ENCODE peak calls at places on chromosomes 4 and X, in five cellular contexts. K is stimulated activated CD8-positive, alpha-beta memory T cell treated with anti-CD3 and anti-CD28 coated beads, Interleukin-4, amount 100 ng/mL, for 4 hours; R is EH; L is WTC11; Z is Right ventricle myocardium inferior. M is an unnamed sample.

GRCh38 chr4:80053140-80053910 is 19.7 kb downstream of the ANTXR2 start:
- DNase-seq in K (no peak), L (no peak), Z (no peak), R (no peak), M (no peak)

GRCh38 chr4:94669672-94670664 is 87.8 kb upstream of the BMPR1B start:
- DNase-seq in Z (no peak), K (no peak), R (no peak), L (no peak), M (no peak)

GRCh38 chr4:122827899-122828601 is 1.4 kb downstream of the FGF2 start:
- DNase-seq in L (peak), K (no peak), R (peak), Z (no peak), M (peak)

GRCh38 chr4:2071912-2072867 is 13.1 kb downstream of the NAT8L start:
- DNase-seq in Z (peak), R (no peak), K (no peak), L (peak), M (peak)

GRCh38 chr4:87185471-87185870 is 34.9 kb downstream of the KLHL8 start:
- DNase-seq in Z (no peak), L (no peak), R (no peak), K (no peak), M (peak)

GRCh38 chrX:151988706-151989299 is 14.3 kb upstream of the GABRE start:
- DNase-seq in L (no peak), Z (no peak), R (no peak), K (no peak), M (no peak)

GRCh38 chr4:84324850-84325249 is 174.2 kb downstream of the NKX6-1 start:
- DNase-seq in R (no peak), K (no peak), L (peak), Z (no peak), M (peak)

GRCh38 chr4:126431049-126431448 is 1116.3 kb downstream of the FAT4 start:
- DNase-seq in K (no peak), Z (no peak), L (no peak), R (no peak), M (no peak)

GRCh38 chr4:166172619-166173018 is 299.6 kb downstream of the TLL1 start:
- DNase-seq in L (no peak), R (no peak), Z (no peak), K (no peak), M (no peak)

GRCh38 chrX:108361316-108361715 is 76.9 kb downstream of the COL4A6 start:
- DNase-seq in Z (no peak), R (peak), L (no peak), K (no peak), M (no peak)

GRCh38 chrX:49812177-49812576 is 16.9 kb upstream of the PAGE4 start:
- DNase-seq in K (no peak), R (no peak), Z (no peak), L (no peak), M (no peak)

GRCh38 chr4:89039735-89040338 is 17.1 kb downstream of the FAM13A start:
- DNase-seq in K (no peak), R (peak), L (no peak), Z (no peak), M (no peak)

GRCh38 chr4:145494666-145495065 is 13.0 kb downstream of the SMAD1 start:
- DNase-seq in R (no peak), K (no peak), L (no peak), Z (no peak), M (no peak)

GRCh38 chr4:111775908-111776307 is 369.3 kb upstream of the FAM241A start:
- DNase-seq in Z (no peak), K (no peak), R (peak), L (no peak), M (no peak)

GRCh38 chr4:111836601-111837000 is 308.7 kb upstream of the FAM241A start:
- DNase-seq in Z (no peak), R (no peak), L (no peak), K (no peak), M (no peak)

GRCh38 chrX:13717697-13718483 is 16.5 kb downstream of the TRAPPC2 start:
- DNase-seq in K (no peak), R (peak), Z (no peak), L (no peak), M (no peak)

GRCh38 chr4:85050736-85051135 is 84.2 kb upstream of the WDFY3 start:
- DNase-seq in Z (no peak), R (no peak), L (no peak), K (no peak), M (no peak)

GRCh38 chr4:41155194-41155830 is 59.0 kb downstream of the APBB2 start:
- DNase-seq in Z (no peak), K (no peak), R (peak), L (no peak), M (no peak)

GRCh38 chrX:19389217-19389616 is 45.5 kb downstream of the PDHA1 start:
- DNase-seq in Z (no peak), L (no peak), R (no peak), K (no peak), M (no peak)

GRCh38 chr4:5048721-5049120 is 2.6 kb upstream of the STK32B start:
- DNase-seq in L (no peak), K (no peak), Z (no peak), R (no peak), M (no peak)

GRCh38 chrX:119757979-119758681 is at the start of gene SOWAHD:
- DNase-seq in R (peak), Z (peak), K (no peak), L (peak), M (peak)

GRCh38 chr4:151000747-151001429 is 14.2 kb downstream of the LRBA start:
- DNase-seq in K (no peak), R (no peak), Z (no peak), L (no peak), M (no peak)

GRCh38 chrX:21723097-21723496 is 34.8 kb downstream of the SMPX start:
- DNase-seq in L (no peak), R (peak), K (no peak), Z (no peak), M (no peak)

GRCh38 chr4:1868293-1868692 is 2.9 kb upstream of the NSD2 start:
- DNase-seq in R (no peak), L (no peak), K (no peak), Z (no peak), M (no peak)

GRCh38 chr4:158863296-158863695 is 94.5 kb downstream of the FNIP2 start:
- DNase-seq in Z (no peak), R (no peak), L (no peak), K (no peak), M (no peak)

GRCh38 chr4:25182941-25183340 is 22.7 kb upstream of the SEPSECS start:
- DNase-seq in R (no peak), K (no peak), Z (no peak), L (no peak), M (no peak)

GRCh38 chr4:54971474-54971950 is 153.9 kb downstream of the KDR start:
- DNase-seq in Z (no peak), L (no peak), R (peak), K (no peak), M (peak)

GRCh38 chr4:98113005-98113404 is 30.3 kb downstream of the STPG2 start:
- DNase-seq in L (no peak), K (no peak), R (peak), Z (no peak), M (peak)

GRCh38 chrX:45749375-45749774 is 548.7 kb upstream of the DIPK2B start:
- DNase-seq in K (no peak), Z (no peak), L (no peak), R (peak), M (no peak)

GRCh38 chr4:31334086-31334910 is 614.1 kb downstream of the PCDH7 start:
- DNase-seq in Z (no peak), K (no peak), R (no peak), L (no peak), M (no peak)

GRCh38 chr4:74618659-74619058 is 173.7 kb downstream of the AREG start:
- DNase-seq in Z (no peak), R (peak), L (no peak), K (no peak), M (no peak)

GRCh38 chr4:146073517-146073916 is 102.0 kb upstream of the LSM6 start:
- DNase-seq in Z (no peak), L (no peak), R (peak), K (no peak), M (no peak)